ENCODE peak calls at places on chromosomes 12 and 14, in nine cellular contexts. One of them, this sample, is unnamed.

GRCh38 chr14:96149131-96149530 is 55.5 kb upstream of the BDKRB2 start:
- DNase-seq in CD8-positive, alpha-beta T cell: peak; percentile 19
- DNase-seq in PC-9: no peak
- DNase-seq in glutamatergic neuron: no peak
- DNase-seq in BE2C: no peak
- DNase-seq in Peyer's patch: peak; percentile 13
- DNase-seq in gastrocnemius medialis: no peak
- DNase-seq in mammary epithelial cell: no peak
- DNase-seq in progenitor cell of endocrine pancreas: no peak
- DNase-seq in this sample: no peak

GRCh38 chr14:106210650-106211049 is 684.3 kb downstream of the TMEM121 start:
- DNase-seq in gastrocnemius medialis: no peak
- DNase-seq in mammary epithelial cell: no peak
- DNase-seq in Peyer's patch: no peak
- DNase-seq in PC-9: peak; percentile 36
- DNase-seq in CD8-positive, alpha-beta T cell: no peak
- DNase-seq in glutamatergic neuron: no peak
- DNase-seq in BE2C: no peak
- DNase-seq in progenitor cell of endocrine pancreas: no peak
- DNase-seq in this sample: peak; percentile 89

GRCh38 chr12:54377797-54378515 is 6.6 kb downstream of the ZNF385A start:
- DNase-seq in mammary epithelial cell: no peak
- DNase-seq in CD8-positive, alpha-beta T cell: no peak
- DNase-seq in Peyer's patch: no peak
- DNase-seq in PC-9: no peak
- DNase-seq in glutamatergic neuron: no peak
- DNase-seq in progenitor cell of endocrine pancreas: no peak
- DNase-seq in gastrocnemius medialis: no peak
- DNase-seq in BE2C: no peak
- DNase-seq in this sample: no peak

GRCh38 chr12:3558255-3558654 is 67.3 kb downstream of the PRMT8 start:
- DNase-seq in BE2C: no peak
- DNase-seq in PC-9: no peak
- DNase-seq in gastrocnemius medialis: no peak
- DNase-seq in mammary epithelial cell: no peak
- DNase-seq in Peyer's patch: no peak
- DNase-seq in glutamatergic neuron: no peak
- DNase-seq in CD8-positive, alpha-beta T cell: no peak
- DNase-seq in progenitor cell of endocrine pancreas: no peak
- DNase-seq in this sample: no peak

GRCh38 chr12:17540921-17541320 is 549.1 kb downstream of the RERGL start:
- DNase-seq in Peyer's patch: no peak
- DNase-seq in CD8-positive, alpha-beta T cell: no peak
- DNase-seq in BE2C: no peak
- DNase-seq in PC-9: no peak
- DNase-seq in glutamatergic neuron: no peak
- DNase-seq in progenitor cell of endocrine pancreas: no peak
- DNase-seq in gastrocnemius medialis: no peak
- DNase-seq in mammary epithelial cell: no peak
- DNase-seq in this sample: no peak

GRCh38 chr14:67137744-67138371 is 51.4 kb upstream of the GARIN2 start:
- DNase-seq in progenitor cell of endocrine pancreas: no peak
- DNase-seq in Peyer's patch: no peak
- DNase-seq in PC-9: no peak
- DNase-seq in gastrocnemius medialis: no peak
- DNase-seq in mammary epithelial cell: peak; percentile 6
- DNase-seq in CD8-positive, alpha-beta T cell: no peak
- DNase-seq in glutamatergic neuron: no peak
- DNase-seq in BE2C: no peak
- DNase-seq in this sample: no peak

GRCh38 chr12:122412851-122413433 is 9.5 kb downstream of the CLIP1 start:
- DNase-seq in mammary epithelial cell: no peak
- DNase-seq in CD8-positive, alpha-beta T cell: no peak
- DNase-seq in gastrocnemius medialis: no peak
- DNase-seq in BE2C: no peak
- DNase-seq in glutamatergic neuron: no peak
- DNase-seq in Peyer's patch: no peak
- DNase-seq in PC-9: no peak
- DNase-seq in progenitor cell of endocrine pancreas: no peak
- DNase-seq in this sample: no peak

GRCh38 chr12:104182144-104182543 is 33.4 kb upstream of the TXNRD1 start:
- DNase-seq in Peyer's patch: no peak
- DNase-seq in gastrocnemius medialis: peak; percentile 55
- DNase-seq in progenitor cell of endocrine pancreas: no peak
- DNase-seq in glutamatergic neuron: no peak
- DNase-seq in BE2C: no peak
- DNase-seq in mammary epithelial cell: peak; percentile 71
- DNase-seq in PC-9: peak; percentile 65
- DNase-seq in CD8-positive, alpha-beta T cell: no peak
- DNase-seq in this sample: no peak

GRCh38 chr12:65867428-65867827 is 43.1 kb downstream of the HMGA2 start:
- DNase-seq in gastrocnemius medialis: no peak
- DNase-seq in glutamatergic neuron: no peak
- DNase-seq in CD8-positive, alpha-beta T cell: no peak
- DNase-seq in PC-9: no peak
- DNase-seq in mammary epithelial cell: peak; percentile 76
- DNase-seq in BE2C: no peak
- DNase-seq in progenitor cell of endocrine pancreas: no peak
- DNase-seq in Peyer's patch: no peak
- DNase-seq in this sample: no peak

GRCh38 chr12:100566887-100567637 is 6.4 kb upstream of the GAS2L3 start:
- DNase-seq in PC-9: no peak
- DNase-seq in mammary epithelial cell: peak; percentile 12
- DNase-seq in gastrocnemius medialis: peak; percentile 9
- DNase-seq in glutamatergic neuron: no peak
- DNase-seq in Peyer's patch: no peak
- DNase-seq in progenitor cell of endocrine pancreas: no peak
- DNase-seq in BE2C: no peak
- DNase-seq in CD8-positive, alpha-beta T cell: no peak
- DNase-seq in this sample: no peak

DNA sequence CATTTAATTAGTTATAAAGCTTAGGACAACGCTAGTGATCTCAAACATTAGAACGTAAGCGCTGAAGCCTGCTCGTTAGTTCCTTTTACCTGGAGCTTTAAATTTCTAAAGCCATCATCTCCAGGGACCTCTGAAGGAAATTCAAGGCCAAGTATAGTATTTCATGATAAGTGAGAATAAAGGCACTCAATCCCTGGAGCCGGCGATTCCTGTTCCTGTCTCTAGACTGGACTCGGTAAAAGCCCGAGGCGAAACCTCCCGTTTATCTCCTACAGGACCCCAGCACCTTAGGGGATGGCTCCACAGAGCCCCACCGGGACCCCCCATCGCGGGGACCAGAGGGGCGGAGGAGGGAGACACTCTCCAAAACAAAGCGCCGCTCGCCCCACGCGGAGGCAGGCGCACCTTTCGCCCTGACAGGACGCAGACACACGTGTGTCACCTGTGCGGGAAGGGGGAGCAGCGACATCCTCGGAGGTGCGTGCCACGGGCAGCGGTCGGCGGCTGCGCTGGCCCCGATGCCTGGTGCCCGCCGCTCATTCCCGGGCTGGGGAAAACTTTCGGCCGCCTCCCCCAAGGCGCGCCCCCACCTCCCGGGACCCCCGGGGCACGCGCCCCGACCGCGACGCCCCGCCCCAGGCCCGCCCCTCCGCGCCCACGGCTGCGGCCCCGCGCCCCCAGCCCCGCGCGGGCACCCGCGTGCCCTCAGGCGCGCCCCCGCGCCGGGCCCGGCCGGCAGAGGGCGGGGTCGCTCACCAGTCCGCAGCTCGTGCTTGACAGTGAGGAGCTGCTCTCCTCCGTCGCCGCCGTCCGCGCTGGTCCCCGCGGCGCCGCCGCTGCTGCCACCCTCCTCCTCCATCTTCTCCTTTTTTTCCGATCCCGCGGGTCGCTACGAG is 617 bp downstream of the RPS6KA5 start:
- DNase-seq in PC-9: peak; percentile 37
- DNase-seq in gastrocnemius medialis: peak; percentile 54
- DNase-seq in Peyer's patch: peak; percentile 70
- DNase-seq in BE2C: peak; percentile 75
- DNase-seq in CD8-positive, alpha-beta T cell: peak; percentile 75
- DNase-seq in progenitor cell of endocrine pancreas: peak; percentile 40
- DNase-seq in mammary epithelial cell: peak; percentile 33
- DNase-seq in glutamatergic neuron: peak; percentile 63
- DNase-seq in this sample: no peak
- TF ChIP-seq CTCF in PC-9: peak; percentile 15
- TF ChIP-seq CTCF in gastrocnemius medialis: peak; percentile 48
- TF ChIP-seq CTCF in Peyer's patch: no peak
- TF ChIP-seq CTCF in BE2C: peak; percentile 6
- TF ChIP-seq CTCF in CD8-positive, alpha-beta T cell: no peak
- TF ChIP-seq CTCF in progenitor cell of endocrine pancreas: no peak
- TF ChIP-seq CTCF in mammary epithelial cell: peak; percentile 35
- TF ChIP-seq CTCF in glutamatergic neuron: no peak
- TF ChIP-seq CTCF in this sample: peak; percentile 23

DNA sequence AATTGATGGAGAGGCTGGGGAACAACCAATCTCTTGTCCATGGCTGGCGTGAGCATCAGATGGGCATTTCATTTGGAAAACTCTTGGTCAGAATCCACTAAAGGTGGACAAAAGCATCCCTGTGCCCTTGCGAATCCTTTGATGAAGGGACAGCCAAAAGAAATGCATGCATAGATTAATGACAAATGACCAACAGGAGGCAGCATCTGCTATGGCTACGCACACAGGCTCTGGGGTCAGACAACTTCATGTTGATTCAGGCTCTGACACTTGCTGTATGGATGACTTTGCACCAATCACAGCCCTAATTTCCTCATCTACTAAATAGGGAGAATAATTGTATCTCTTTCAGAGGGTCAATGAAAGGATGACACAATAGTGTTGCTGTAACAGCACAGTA is 117.5 kb downstream of the ASCL4 start:
- DNase-seq in CD8-positive, alpha-beta T cell: no peak
- DNase-seq in progenitor cell of endocrine pancreas: no peak
- DNase-seq in glutamatergic neuron: no peak
- DNase-seq in mammary epithelial cell: no peak
- DNase-seq in BE2C: no peak
- DNase-seq in gastrocnemius medialis: no peak
- DNase-seq in Peyer's patch: no peak
- DNase-seq in PC-9: no peak
- DNase-seq in this sample: no peak
- TF ChIP-seq CTCF in CD8-positive, alpha-beta T cell: no peak
- TF ChIP-seq CTCF in progenitor cell of endocrine pancreas: peak; percentile 34
- TF ChIP-seq CTCF in glutamatergic neuron: no peak
- TF ChIP-seq CTCF in mammary epithelial cell: peak; percentile 41
- TF ChIP-seq CTCF in BE2C: peak; percentile 47
- TF ChIP-seq CTCF in gastrocnemius medialis: no peak
- TF ChIP-seq CTCF in Peyer's patch: peak; percentile 22
- TF ChIP-seq CTCF in PC-9: peak; percentile 21
- TF ChIP-seq CTCF in this sample: peak; percentile 38

GRCh38 chr12:68332726-68333630 is 816 bp upstream of the MDM1 start:
- DNase-seq in progenitor cell of endocrine pancreas: no peak
- DNase-seq in PC-9: no peak
- DNase-seq in CD8-positive, alpha-beta T cell: no peak
- DNase-seq in BE2C: no peak
- DNase-seq in mammary epithelial cell: no peak
- DNase-seq in glutamatergic neuron: no peak
- DNase-seq in gastrocnemius medialis: no peak
- DNase-seq in Peyer's patch: no peak
- DNase-seq in this sample: no peak

GRCh38 chr12:68334136-68334535 is 2.0 kb upstream of the MDM1 start:
- DNase-seq in mammary epithelial cell: no peak
- DNase-seq in CD8-positive, alpha-beta T cell: no peak
- DNase-seq in progenitor cell of endocrine pancreas: no peak
- DNase-seq in glutamatergic neuron: no peak
- DNase-seq in BE2C: no peak
- DNase-seq in Peyer's patch: no peak
- DNase-seq in PC-9: no peak
- DNase-seq in gastrocnemius medialis: no peak
- DNase-seq in this sample: no peak

GRCh38 chr12:68336754-68337343 is 4.7 kb upstream of the MDM1 start:
- DNase-seq in CD8-positive, alpha-beta T cell: no peak
- DNase-seq in Peyer's patch: no peak
- DNase-seq in BE2C: peak; percentile 47
- DNase-seq in progenitor cell of endocrine pancreas: no peak
- DNase-seq in PC-9: no peak
- DNase-seq in gastrocnemius medialis: no peak
- DNase-seq in glutamatergic neuron: no peak
- DNase-seq in mammary epithelial cell: peak; percentile 83
- DNase-seq in this sample: no peak

GRCh38 chr12:68331869-68332725 is at the start of gene MDM1:
- DNase-seq in glutamatergic neuron: peak; percentile 98
- DNase-seq in CD8-positive, alpha-beta T cell: peak; percentile 94
- DNase-seq in PC-9: peak; percentile 94
- DNase-seq in BE2C: peak; percentile 98
- DNase-seq in progenitor cell of endocrine pancreas: peak; percentile 96
- DNase-seq in mammary epithelial cell: peak; percentile 98
- DNase-seq in gastrocnemius medialis: peak; percentile 96
- DNase-seq in Peyer's patch: peak; percentile 96
- DNase-seq in this sample: peak; percentile 98

GRCh38 chr12:68335462-68335861 is 3.3 kb upstream of the MDM1 start:
- DNase-seq in mammary epithelial cell: no peak
- DNase-seq in Peyer's patch: no peak
- DNase-seq in gastrocnemius medialis: no peak
- DNase-seq in progenitor cell of endocrine pancreas: no peak
- DNase-seq in CD8-positive, alpha-beta T cell: no peak
- DNase-seq in PC-9: no peak
- DNase-seq in BE2C: no peak
- DNase-seq in glutamatergic neuron: no peak
- DNase-seq in this sample: no peak
- TF ChIP-seq CTCF in mammary epithelial cell: no peak
- TF ChIP-seq CTCF in Peyer's patch: no peak
- TF ChIP-seq CTCF in gastrocnemius medialis: no peak
- TF ChIP-seq CTCF in progenitor cell of endocrine pancreas: no peak
- TF ChIP-seq CTCF in CD8-positive, alpha-beta T cell: no peak
- TF ChIP-seq CTCF in PC-9: no peak
- TF ChIP-seq CTCF in BE2C: no peak
- TF ChIP-seq CTCF in glutamatergic neuron: no peak
- TF ChIP-seq CTCF in this sample: no peak

GRCh38 chr12:52667509-52667908 is 12.7 kb downstream of the KRT1 start:
- DNase-seq in CD8-positive, alpha-beta T cell: no peak
- DNase-seq in glutamatergic neuron: no peak
- DNase-seq in Peyer's patch: no peak
- DNase-seq in gastrocnemius medialis: no peak
- DNase-seq in BE2C: no peak
- DNase-seq in PC-9: no peak
- DNase-seq in mammary epithelial cell: no peak
- DNase-seq in progenitor cell of endocrine pancreas: no peak
- DNase-seq in this sample: no peak
- TF ChIP-seq CTCF in CD8-positive, alpha-beta T cell: no peak
- TF ChIP-seq CTCF in glutamatergic neuron: no peak
- TF ChIP-seq CTCF in Peyer's patch: no peak
- TF ChIP-seq CTCF in gastrocnemius medialis: no peak
- TF ChIP-seq CTCF in BE2C: peak; percentile 20
- TF ChIP-seq CTCF in PC-9: peak; percentile 24
- TF ChIP-seq CTCF in mammary epithelial cell: peak; percentile 40
- TF ChIP-seq CTCF in progenitor cell of endocrine pancreas: peak; percentile 21
- TF ChIP-seq CTCF in this sample: no peak

This sample was measured in DND-41.